ENCODE peak calls at places on chromosomes 11 and 22, in nine cellular contexts. One of them, this sample, is unnamed.

GRCh38 chr11:81963018-81963417 is 770.6 kb downstream of the FAM181B start:
- DNase-seq in endothelial cell: no peak
- DNase-seq in NCI-H1930: no peak
- DNase-seq in AG09319: no peak
- DNase-seq in CD4-positive, alpha-beta T cell: no peak
- DNase-seq in EH: no peak
- DNase-seq in NCI-H1105 treated with DMSO at 0.1 percent for 48 hours: peak
- DNase-seq in stimulated activated CD4-positive, alpha-beta T cell treated with anti-CD3 and anti-CD28 coated beads, Interleukin-2, amount 100 ng/mL, for 48 hours: no peak
- DNase-seq in stimulated activated CD8-positive, alpha-beta memory T cell treated with anti-CD3 and anti-CD28 coated beads, Interleukin-15, amount 100 ng/mL, for 24 hours: no peak
- DNase-seq in this sample: no peak

GRCh38 chr11:18700375-18700774 is 1.8 kb downstream of the TMEM86A start:
- DNase-seq in endothelial cell: no peak
- DNase-seq in NCI-H1930: no peak
- DNase-seq in AG09319: no peak
- DNase-seq in CD4-positive, alpha-beta T cell: no peak
- DNase-seq in EH: no peak
- DNase-seq in NCI-H1105 treated with DMSO at 0.1 percent for 48 hours: no peak
- DNase-seq in stimulated activated CD4-positive, alpha-beta T cell treated with anti-CD3 and anti-CD28 coated beads, Interleukin-2, amount 100 ng/mL, for 48 hours: no peak
- DNase-seq in stimulated activated CD8-positive, alpha-beta memory T cell treated with anti-CD3 and anti-CD28 coated beads, Interleukin-15, amount 100 ng/mL, for 24 hours: no peak
- DNase-seq in this sample: peak

GRCh38 chr11:47720651-47721050 is 5.5 kb upstream of the AGBL2 start:
- DNase-seq in endothelial cell: no peak
- DNase-seq in NCI-H1930: no peak
- DNase-seq in AG09319: no peak
- DNase-seq in CD4-positive, alpha-beta T cell: no peak
- DNase-seq in EH: no peak
- DNase-seq in NCI-H1105 treated with DMSO at 0.1 percent for 48 hours: no peak
- DNase-seq in stimulated activated CD4-positive, alpha-beta T cell treated with anti-CD3 and anti-CD28 coated beads, Interleukin-2, amount 100 ng/mL, for 48 hours: no peak
- DNase-seq in stimulated activated CD8-positive, alpha-beta memory T cell treated with anti-CD3 and anti-CD28 coated beads, Interleukin-15, amount 100 ng/mL, for 24 hours: no peak
- DNase-seq in this sample: no peak

GRCh38 chr22:44180706-44181032 is at the start of gene PARVG:
- DNase-seq in endothelial cell: no peak
- DNase-seq in NCI-H1930: no peak
- DNase-seq in AG09319: no peak
- DNase-seq in CD4-positive, alpha-beta T cell: peak
- DNase-seq in EH: no peak
- DNase-seq in NCI-H1105 treated with DMSO at 0.1 percent for 48 hours: no peak
- DNase-seq in stimulated activated CD4-positive, alpha-beta T cell treated with anti-CD3 and anti-CD28 coated beads, Interleukin-2, amount 100 ng/mL, for 48 hours: no peak
- DNase-seq in stimulated activated CD8-positive, alpha-beta memory T cell treated with anti-CD3 and anti-CD28 coated beads, Interleukin-15, amount 100 ng/mL, for 24 hours: no peak
- DNase-seq in this sample: peak

GRCh38 chr11:2467695-2468055 is 22.9 kb downstream of the KCNQ1 start:
- DNase-seq in endothelial cell: no peak
- DNase-seq in NCI-H1930: no peak
- DNase-seq in AG09319: no peak
- DNase-seq in CD4-positive, alpha-beta T cell: no peak
- DNase-seq in EH: no peak
- DNase-seq in NCI-H1105 treated with DMSO at 0.1 percent for 48 hours: no peak
- DNase-seq in stimulated activated CD4-positive, alpha-beta T cell treated with anti-CD3 and anti-CD28 coated beads, Interleukin-2, amount 100 ng/mL, for 48 hours: no peak
- DNase-seq in stimulated activated CD8-positive, alpha-beta memory T cell treated with anti-CD3 and anti-CD28 coated beads, Interleukin-15, amount 100 ng/mL, for 24 hours: no peak
- DNase-seq in this sample: no peak

GRCh38 chr11:72583616-72584292 is 90.5 kb downstream of the PDE2A start:
- DNase-seq in endothelial cell: no peak
- DNase-seq in NCI-H1930: no peak
- DNase-seq in AG09319: no peak
- DNase-seq in CD4-positive, alpha-beta T cell: no peak
- DNase-seq in EH: no peak
- DNase-seq in NCI-H1105 treated with DMSO at 0.1 percent for 48 hours: no peak
- DNase-seq in stimulated activated CD4-positive, alpha-beta T cell treated with anti-CD3 and anti-CD28 coated beads, Interleukin-2, amount 100 ng/mL, for 48 hours: no peak
- DNase-seq in stimulated activated CD8-positive, alpha-beta memory T cell treated with anti-CD3 and anti-CD28 coated beads, Interleukin-15, amount 100 ng/mL, for 24 hours: no peak
- DNase-seq in this sample: no peak

GRCh38 chr22:33389927-33390326 is 331.7 kb upstream of the SYN3 start:
- DNase-seq in endothelial cell: no peak
- DNase-seq in NCI-H1930: no peak
- DNase-seq in AG09319: no peak
- DNase-seq in CD4-positive, alpha-beta T cell: no peak
- DNase-seq in EH: peak
- DNase-seq in NCI-H1105 treated with DMSO at 0.1 percent for 48 hours: peak
- DNase-seq in stimulated activated CD4-positive, alpha-beta T cell treated with anti-CD3 and anti-CD28 coated beads, Interleukin-2, amount 100 ng/mL, for 48 hours: no peak
- DNase-seq in stimulated activated CD8-positive, alpha-beta memory T cell treated with anti-CD3 and anti-CD28 coated beads, Interleukin-15, amount 100 ng/mL, for 24 hours: no peak
- DNase-seq in this sample: no peak

GRCh38 chr11:15819679-15820286 is 536.6 kb downstream of the SOX6 start:
- DNase-seq in endothelial cell: peak
- DNase-seq in NCI-H1930: peak
- DNase-seq in AG09319: no peak
- DNase-seq in CD4-positive, alpha-beta T cell: no peak
- DNase-seq in EH: peak
- DNase-seq in NCI-H1105 treated with DMSO at 0.1 percent for 48 hours: no peak
- DNase-seq in stimulated activated CD4-positive, alpha-beta T cell treated with anti-CD3 and anti-CD28 coated beads, Interleukin-2, amount 100 ng/mL, for 48 hours: peak
- DNase-seq in stimulated activated CD8-positive, alpha-beta memory T cell treated with anti-CD3 and anti-CD28 coated beads, Interleukin-15, amount 100 ng/mL, for 24 hours: no peak
- DNase-seq in this sample: peak

GRCh38 chr11:62721994-62722393 is 5.3 kb downstream of the HNRNPUL2 start:
- DNase-seq in endothelial cell: no peak
- DNase-seq in NCI-H1930: no peak
- DNase-seq in AG09319: no peak
- DNase-seq in CD4-positive, alpha-beta T cell: no peak
- DNase-seq in EH: peak
- DNase-seq in NCI-H1105 treated with DMSO at 0.1 percent for 48 hours: no peak
- DNase-seq in stimulated activated CD4-positive, alpha-beta T cell treated with anti-CD3 and anti-CD28 coated beads, Interleukin-2, amount 100 ng/mL, for 48 hours: no peak
- DNase-seq in stimulated activated CD8-positive, alpha-beta memory T cell treated with anti-CD3 and anti-CD28 coated beads, Interleukin-15, amount 100 ng/mL, for 24 hours: no peak
- DNase-seq in this sample: no peak

GRCh38 chr11:61695917-61696316 is 15.7 kb downstream of the DAGLA start:
- DNase-seq in endothelial cell: no peak
- DNase-seq in NCI-H1930: no peak
- DNase-seq in AG09319: no peak
- DNase-seq in CD4-positive, alpha-beta T cell: peak
- DNase-seq in EH: peak
- DNase-seq in NCI-H1105 treated with DMSO at 0.1 percent for 48 hours: no peak
- DNase-seq in stimulated activated CD4-positive, alpha-beta T cell treated with anti-CD3 and anti-CD28 coated beads, Interleukin-2, amount 100 ng/mL, for 48 hours: peak
- DNase-seq in stimulated activated CD8-positive, alpha-beta memory T cell treated with anti-CD3 and anti-CD28 coated beads, Interleukin-15, amount 100 ng/mL, for 24 hours: peak
- DNase-seq in this sample: peak

GRCh38 chr11:72398058-72398758 is 36.1 kb downstream of the CLPB start:
- DNase-seq in endothelial cell: no peak
- DNase-seq in NCI-H1930: no peak
- DNase-seq in AG09319: no peak
- DNase-seq in CD4-positive, alpha-beta T cell: no peak
- DNase-seq in EH: no peak
- DNase-seq in NCI-H1105 treated with DMSO at 0.1 percent for 48 hours: no peak
- DNase-seq in stimulated activated CD4-positive, alpha-beta T cell treated with anti-CD3 and anti-CD28 coated beads, Interleukin-2, amount 100 ng/mL, for 48 hours: no peak
- DNase-seq in stimulated activated CD8-positive, alpha-beta memory T cell treated with anti-CD3 and anti-CD28 coated beads, Interleukin-15, amount 100 ng/mL, for 24 hours: no peak
- DNase-seq in this sample: no peak

GRCh38 chr11:12800032-12800671 is 125.9 kb downstream of the TEAD1 start:
- DNase-seq in endothelial cell: no peak
- DNase-seq in NCI-H1930: no peak
- DNase-seq in AG09319: no peak
- DNase-seq in CD4-positive, alpha-beta T cell: no peak
- DNase-seq in EH: peak
- DNase-seq in NCI-H1105 treated with DMSO at 0.1 percent for 48 hours: peak
- DNase-seq in stimulated activated CD4-positive, alpha-beta T cell treated with anti-CD3 and anti-CD28 coated beads, Interleukin-2, amount 100 ng/mL, for 48 hours: no peak
- DNase-seq in stimulated activated CD8-positive, alpha-beta memory T cell treated with anti-CD3 and anti-CD28 coated beads, Interleukin-15, amount 100 ng/mL, for 24 hours: no peak
- DNase-seq in this sample: peak

GRCh38 chr22:26718905-26719304 is 61.5 kb downstream of the MIAT start:
- DNase-seq in endothelial cell: no peak
- DNase-seq in NCI-H1930: no peak
- DNase-seq in AG09319: peak
- DNase-seq in CD4-positive, alpha-beta T cell: no peak
- DNase-seq in EH: peak
- DNase-seq in NCI-H1105 treated with DMSO at 0.1 percent for 48 hours: no peak
- DNase-seq in stimulated activated CD4-positive, alpha-beta T cell treated with anti-CD3 and anti-CD28 coated beads, Interleukin-2, amount 100 ng/mL, for 48 hours: no peak
- DNase-seq in stimulated activated CD8-positive, alpha-beta memory T cell treated with anti-CD3 and anti-CD28 coated beads, Interleukin-15, amount 100 ng/mL, for 24 hours: no peak
- DNase-seq in this sample: no peak

GRCh38 chr11:119489087-119489486 is 66.1 kb upstream of the THY1 start:
- DNase-seq in endothelial cell: no peak
- DNase-seq in NCI-H1930: no peak
- DNase-seq in AG09319: no peak
- DNase-seq in CD4-positive, alpha-beta T cell: no peak
- DNase-seq in EH: no peak
- DNase-seq in NCI-H1105 treated with DMSO at 0.1 percent for 48 hours: no peak
- DNase-seq in stimulated activated CD4-positive, alpha-beta T cell treated with anti-CD3 and anti-CD28 coated beads, Interleukin-2, amount 100 ng/mL, for 48 hours: no peak
- DNase-seq in stimulated activated CD8-positive, alpha-beta memory T cell treated with anti-CD3 and anti-CD28 coated beads, Interleukin-15, amount 100 ng/mL, for 24 hours: no peak
- DNase-seq in this sample: no peak

GRCh38 chr11:20616908-20617307 is 17.5 kb downstream of the SLC6A5 start:
- DNase-seq in endothelial cell: no peak
- DNase-seq in NCI-H1930: no peak
- DNase-seq in AG09319: no peak
- DNase-seq in CD4-positive, alpha-beta T cell: no peak
- DNase-seq in EH: no peak
- DNase-seq in NCI-H1105 treated with DMSO at 0.1 percent for 48 hours: no peak
- DNase-seq in stimulated activated CD4-positive, alpha-beta T cell treated with anti-CD3 and anti-CD28 coated beads, Interleukin-2, amount 100 ng/mL, for 48 hours: no peak
- DNase-seq in stimulated activated CD8-positive, alpha-beta memory T cell treated with anti-CD3 and anti-CD28 coated beads, Interleukin-15, amount 100 ng/mL, for 24 hours: no peak
- DNase-seq in this sample: no peak

GRCh38 chr11:71488086-71488967 is 35.3 kb downstream of the NADSYN1 start:
- DNase-seq in endothelial cell: no peak
- DNase-seq in NCI-H1930: no peak
- DNase-seq in AG09319: no peak
- DNase-seq in CD4-positive, alpha-beta T cell: no peak
- DNase-seq in EH: peak
- DNase-seq in NCI-H1105 treated with DMSO at 0.1 percent for 48 hours: no peak
- DNase-seq in stimulated activated CD4-positive, alpha-beta T cell treated with anti-CD3 and anti-CD28 coated beads, Interleukin-2, amount 100 ng/mL, for 48 hours: no peak
- DNase-seq in stimulated activated CD8-positive, alpha-beta memory T cell treated with anti-CD3 and anti-CD28 coated beads, Interleukin-15, amount 100 ng/mL, for 24 hours: no peak
- DNase-seq in this sample: no peak

GRCh38 chr11:92415246-92415645 is 190.6 kb downstream of the FAT3 start:
- DNase-seq in endothelial cell: no peak
- DNase-seq in NCI-H1930: no peak
- DNase-seq in AG09319: no peak
- DNase-seq in CD4-positive, alpha-beta T cell: no peak
- DNase-seq in EH: peak
- DNase-seq in NCI-H1105 treated with DMSO at 0.1 percent for 48 hours: no peak
- DNase-seq in stimulated activated CD4-positive, alpha-beta T cell treated with anti-CD3 and anti-CD28 coated beads, Interleukin-2, amount 100 ng/mL, for 48 hours: no peak
- DNase-seq in stimulated activated CD8-positive, alpha-beta memory T cell treated with anti-CD3 and anti-CD28 coated beads, Interleukin-15, amount 100 ng/mL, for 24 hours: no peak
- DNase-seq in this sample: no peak

GRCh38 chr11:64353101-64353738 is 5.7 kb upstream of the RPS6KA4 start:
- DNase-seq in endothelial cell: no peak
- DNase-seq in NCI-H1930: no peak
- DNase-seq in AG09319: no peak
- DNase-seq in CD4-positive, alpha-beta T cell: no peak
- DNase-seq in EH: no peak
- DNase-seq in NCI-H1105 treated with DMSO at 0.1 percent for 48 hours: peak
- DNase-seq in stimulated activated CD4-positive, alpha-beta T cell treated with anti-CD3 and anti-CD28 coated beads, Interleukin-2, amount 100 ng/mL, for 48 hours: no peak
- DNase-seq in stimulated activated CD8-positive, alpha-beta memory T cell treated with anti-CD3 and anti-CD28 coated beads, Interleukin-15, amount 100 ng/mL, for 24 hours: no peak
- DNase-seq in this sample: no peak

GRCh38 chr11:96149743-96150555 is 193.0 kb downstream of the MAML2 start:
- DNase-seq in endothelial cell: no peak
- DNase-seq in NCI-H1930: no peak
- DNase-seq in AG09319: no peak
- DNase-seq in CD4-positive, alpha-beta T cell: no peak
- DNase-seq in EH: peak
- DNase-seq in NCI-H1105 treated with DMSO at 0.1 percent for 48 hours: no peak
- DNase-seq in stimulated activated CD4-positive, alpha-beta T cell treated with anti-CD3 and anti-CD28 coated beads, Interleukin-2, amount 100 ng/mL, for 48 hours: no peak
- DNase-seq in stimulated activated CD8-positive, alpha-beta memory T cell treated with anti-CD3 and anti-CD28 coated beads, Interleukin-15, amount 100 ng/mL, for 24 hours: no peak
- DNase-seq in this sample: no peak

GRCh38 chr11:132604446-132604845 is 927.9 kb downstream of the OPCML start:
- DNase-seq in endothelial cell: no peak
- DNase-seq in NCI-H1930: no peak
- DNase-seq in AG09319: no peak
- DNase-seq in CD4-positive, alpha-beta T cell: no peak
- DNase-seq in EH: peak
- DNase-seq in NCI-H1105 treated with DMSO at 0.1 percent for 48 hours: no peak
- DNase-seq in stimulated activated CD4-positive, alpha-beta T cell treated with anti-CD3 and anti-CD28 coated beads, Interleukin-2, amount 100 ng/mL, for 48 hours: no peak
- DNase-seq in stimulated activated CD8-positive, alpha-beta memory T cell treated with anti-CD3 and anti-CD28 coated beads, Interleukin-15, amount 100 ng/mL, for 24 hours: no peak
- DNase-seq in this sample: no peak

GRCh38 chr11:128904872-128905344 is 13.8 kb downstream of the KCNJ5 start:
- DNase-seq in endothelial cell: no peak
- DNase-seq in NCI-H1930: peak
- DNase-seq in AG09319: no peak
- DNase-seq in CD4-positive, alpha-beta T cell: no peak
- DNase-seq in EH: peak
- DNase-seq in NCI-H1105 treated with DMSO at 0.1 percent for 48 hours: peak
- DNase-seq in stimulated activated CD4-positive, alpha-beta T cell treated with anti-CD3 and anti-CD28 coated beads, Interleukin-2, amount 100 ng/mL, for 48 hours: no peak
- DNase-seq in stimulated activated CD8-positive, alpha-beta memory T cell treated with anti-CD3 and anti-CD28 coated beads, Interleukin-15, amount 100 ng/mL, for 24 hours: no peak
- DNase-seq in this sample: peak

GRCh38 chr22:24521791-24522245 is 26.7 kb downstream of the UPB1 start:
- DNase-seq in endothelial cell: peak
- DNase-seq in NCI-H1930: peak
- DNase-seq in AG09319: no peak
- DNase-seq in CD4-positive, alpha-beta T cell: no peak
- DNase-seq in EH: peak
- DNase-seq in NCI-H1105 treated with DMSO at 0.1 percent for 48 hours: peak
- DNase-seq in stimulated activated CD4-positive, alpha-beta T cell treated with anti-CD3 and anti-CD28 coated beads, Interleukin-2, amount 100 ng/mL, for 48 hours: no peak
- DNase-seq in stimulated activated CD8-positive, alpha-beta memory T cell treated with anti-CD3 and anti-CD28 coated beads, Interleukin-15, amount 100 ng/mL, for 24 hours: no peak
- DNase-seq in this sample: peak

GRCh38 chr11:110186867-110187266 is 93.7 kb downstream of the ZC3H12C start:
- DNase-seq in endothelial cell: no peak
- DNase-seq in NCI-H1930: no peak
- DNase-seq in AG09319: no peak
- DNase-seq in CD4-positive, alpha-beta T cell: no peak
- DNase-seq in EH: no peak
- DNase-seq in NCI-H1105 treated with DMSO at 0.1 percent for 48 hours: no peak
- DNase-seq in stimulated activated CD4-positive, alpha-beta T cell treated with anti-CD3 and anti-CD28 coated beads, Interleukin-2, amount 100 ng/mL, for 48 hours: no peak
- DNase-seq in stimulated activated CD8-positive, alpha-beta memory T cell treated with anti-CD3 and anti-CD28 coated beads, Interleukin-15, amount 100 ng/mL, for 24 hours: no peak
- DNase-seq in this sample: no peak

GRCh38 chr22:42288791-42289190 is 18.3 kb upstream of the TCF20 start:
- DNase-seq in endothelial cell: no peak
- DNase-seq in NCI-H1930: no peak
- DNase-seq in AG09319: no peak
- DNase-seq in CD4-positive, alpha-beta T cell: no peak
- DNase-seq in EH: no peak
- DNase-seq in NCI-H1105 treated with DMSO at 0.1 percent for 48 hours: no peak
- DNase-seq in stimulated activated CD4-positive, alpha-beta T cell treated with anti-CD3 and anti-CD28 coated beads, Interleukin-2, amount 100 ng/mL, for 48 hours: no peak
- DNase-seq in stimulated activated CD8-positive, alpha-beta memory T cell treated with anti-CD3 and anti-CD28 coated beads, Interleukin-15, amount 100 ng/mL, for 24 hours: no peak
- DNase-seq in this sample: no peak

GRCh38 chr11:64388911-64389310 is 29.9 kb downstream of the RPS6KA4 start:
- DNase-seq in endothelial cell: no peak
- DNase-seq in NCI-H1930: no peak
- DNase-seq in AG09319: no peak
- DNase-seq in CD4-positive, alpha-beta T cell: no peak
- DNase-seq in EH: no peak
- DNase-seq in NCI-H1105 treated with DMSO at 0.1 percent for 48 hours: no peak
- DNase-seq in stimulated activated CD4-positive, alpha-beta T cell treated with anti-CD3 and anti-CD28 coated beads, Interleukin-2, amount 100 ng/mL, for 48 hours: no peak
- DNase-seq in stimulated activated CD8-positive, alpha-beta memory T cell treated with anti-CD3 and anti-CD28 coated beads, Interleukin-15, amount 100 ng/mL, for 24 hours: no peak
- DNase-seq in this sample: no peak

GRCh38 chr22:33582822-33583400 is 337.4 kb downstream of the LARGE1 start:
- DNase-seq in endothelial cell: no peak
- DNase-seq in NCI-H1930: no peak
- DNase-seq in AG09319: no peak
- DNase-seq in CD4-positive, alpha-beta T cell: no peak
- DNase-seq in EH: no peak
- DNase-seq in NCI-H1105 treated with DMSO at 0.1 percent for 48 hours: no peak
- DNase-seq in stimulated activated CD4-positive, alpha-beta T cell treated with anti-CD3 and anti-CD28 coated beads, Interleukin-2, amount 100 ng/mL, for 48 hours: no peak
- DNase-seq in stimulated activated CD8-positive, alpha-beta memory T cell treated with anti-CD3 and anti-CD28 coated beads, Interleukin-15, amount 100 ng/mL, for 24 hours: no peak
- DNase-seq in this sample: no peak

GRCh38 chr11:69520186-69520585 is 38.7 kb downstream of the LINC01488 start:
- DNase-seq in endothelial cell: no peak
- DNase-seq in NCI-H1930: no peak
- DNase-seq in AG09319: no peak
- DNase-seq in CD4-positive, alpha-beta T cell: no peak
- DNase-seq in EH: peak
- DNase-seq in NCI-H1105 treated with DMSO at 0.1 percent for 48 hours: no peak
- DNase-seq in stimulated activated CD4-positive, alpha-beta T cell treated with anti-CD3 and anti-CD28 coated beads, Interleukin-2, amount 100 ng/mL, for 48 hours: no peak
- DNase-seq in stimulated activated CD8-positive, alpha-beta memory T cell treated with anti-CD3 and anti-CD28 coated beads, Interleukin-15, amount 100 ng/mL, for 24 hours: no peak
- DNase-seq in this sample: no peak

This sample was measured in Calu3.